ENCODE peak calls at places on chromosomes 2 and 18, in four cellular contexts. N is CD8-positive, alpha-beta T cell; J is nucleus accumbens; G is HTR-8/SVneo. S is an unnamed sample.

GRCh38 chr18:61838521-61838920 is 54.3 kb downstream of the RNF152 start:
- DNase-seq in G (no peak), J (no peak), N (no peak), S (no peak)

GRCh38 chr18:74457743-74458465 is 796 bp upstream of the DIPK1C start:
- DNase-seq in N (no peak), G (no peak), J (peak; percentile 86), S (no peak)

GRCh38 chr2:30146337-30147195 is at the start of gene YPEL5:
- DNase-seq in N (peak; percentile 99), J (peak; percentile 100), G (peak; percentile 98), S (peak; percentile 98)

GRCh38 chr2:66269166-66269565 is 165.8 kb upstream of the MEIS1 start:
- DNase-seq in J (no peak), N (no peak), G (no peak), S (no peak)

GRCh38 chr2:191910518-191910917 is 63.6 kb upstream of the CAVIN2 start:
- DNase-seq in G (peak; percentile 45), J (no peak), N (no peak), S (no peak)

GRCh38 chr18:32613821-32614220 is 143.1 kb upstream of the GAREM1 start:
- DNase-seq in G (no peak), N (no peak), J (no peak), S (no peak)

GRCh38 chr18:11089931-11090715 is 59.2 kb downstream of the PIEZO2 start:
- DNase-seq in J (no peak), N (no peak), G (no peak), S (peak; percentile 26)

GRCh38 chr2:217981084-217981730 is 21.6 kb downstream of the TNS1 start:
- DNase-seq in J (no peak), G (no peak), N (no peak), S (no peak)

GRCh38 chr2:188416367-188416766 is 124.7 kb downstream of the GULP1 start:
- DNase-seq in G (no peak), J (no peak), N (no peak), S (no peak)

GRCh38 chr18:44914028-44914427 is 233.3 kb downstream of the SETBP1 start:
- DNase-seq in N (no peak), J (no peak), G (no peak), S (no peak)

GRCh38 chr18:75051757-75052156 is 157.2 kb downstream of the PTGR3 start:
- DNase-seq in G (no peak), N (no peak), J (no peak), S (no peak)

GRCh38 chr2:166895243-166895642 is 7.0 kb downstream of the XIRP2 start:
- DNase-seq in J (no peak), G (no peak), N (no peak), S (no peak)